ENCODE peak calls at places on chromosomes 12 and 14, in six cellular contexts. One of them, this sample, is unnamed.

GRCh38 chr12:122183588-122183940 is 641 bp downstream of the LRRC43 start:
- DNase-seq in lower leg skin: no peak
- DNase-seq in GM10248: no peak
- DNase-seq in RCC 7860: no peak
- DNase-seq in CD4-positive, alpha-beta memory T cell: no peak
- DNase-seq in activated CD4-positive, alpha-beta T cell treated with anti-CD3 and anti-CD28 coated beads, Interleukin-2, amount 50 U/mL, for 4 hours: no peak
- DNase-seq in this sample: no peak

GRCh38 chr12:1932264-1932777 is 13.9 kb upstream of the CACNA2D4 start:
- DNase-seq in RCC 7860: no peak
- DNase-seq in activated CD4-positive, alpha-beta T cell treated with anti-CD3 and anti-CD28 coated beads, Interleukin-2, amount 50 U/mL, for 4 hours: no peak
- DNase-seq in lower leg skin: peak; percentile 84
- DNase-seq in CD4-positive, alpha-beta memory T cell: no peak
- DNase-seq in GM10248: peak; percentile 49
- DNase-seq in this sample: no peak

GRCh38 chr12:40616383-40616900 is 75.8 kb upstream of the CNTN1 start:
- DNase-seq in lower leg skin: no peak
- DNase-seq in activated CD4-positive, alpha-beta T cell treated with anti-CD3 and anti-CD28 coated beads, Interleukin-2, amount 50 U/mL, for 4 hours: no peak
- DNase-seq in GM10248: no peak
- DNase-seq in RCC 7860: no peak
- DNase-seq in CD4-positive, alpha-beta memory T cell: no peak
- DNase-seq in this sample: no peak

GRCh38 chr12:55057466-55057865 is 37.7 kb downstream of the NEUROD4 start:
- DNase-seq in CD4-positive, alpha-beta memory T cell: no peak
- DNase-seq in RCC 7860: no peak
- DNase-seq in activated CD4-positive, alpha-beta T cell treated with anti-CD3 and anti-CD28 coated beads, Interleukin-2, amount 50 U/mL, for 4 hours: no peak
- DNase-seq in lower leg skin: no peak
- DNase-seq in GM10248: no peak
- DNase-seq in this sample: no peak

GRCh38 chr14:22047105-22047504 is 373.5 kb upstream of the OR4E1 start:
- DNase-seq in lower leg skin: no peak
- DNase-seq in GM10248: peak; percentile 28
- DNase-seq in activated CD4-positive, alpha-beta T cell treated with anti-CD3 and anti-CD28 coated beads, Interleukin-2, amount 50 U/mL, for 4 hours: peak; percentile 3
- DNase-seq in CD4-positive, alpha-beta memory T cell: peak; percentile 55
- DNase-seq in RCC 7860: no peak
- DNase-seq in this sample: no peak

GRCh38 chr12:3061129-3061857 is 15.9 kb upstream of the TSPAN9 start:
- DNase-seq in CD4-positive, alpha-beta memory T cell: no peak
- DNase-seq in RCC 7860: no peak
- DNase-seq in activated CD4-positive, alpha-beta T cell treated with anti-CD3 and anti-CD28 coated beads, Interleukin-2, amount 50 U/mL, for 4 hours: no peak
- DNase-seq in GM10248: no peak
- DNase-seq in lower leg skin: no peak
- DNase-seq in this sample: no peak

GRCh38 chr12:127742231-127742630 is 524.7 kb upstream of the TMEM132C start:
- DNase-seq in activated CD4-positive, alpha-beta T cell treated with anti-CD3 and anti-CD28 coated beads, Interleukin-2, amount 50 U/mL, for 4 hours: no peak
- DNase-seq in GM10248: no peak
- DNase-seq in lower leg skin: no peak
- DNase-seq in RCC 7860: no peak
- DNase-seq in CD4-positive, alpha-beta memory T cell: no peak
- DNase-seq in this sample: no peak

GRCh38 chr12:28574746-28575592 is 384.7 kb downstream of the CCDC91 start:
- DNase-seq in lower leg skin: no peak
- DNase-seq in activated CD4-positive, alpha-beta T cell treated with anti-CD3 and anti-CD28 coated beads, Interleukin-2, amount 50 U/mL, for 4 hours: no peak
- DNase-seq in GM10248: no peak
- DNase-seq in CD4-positive, alpha-beta memory T cell: no peak
- DNase-seq in RCC 7860: no peak
- DNase-seq in this sample: no peak

GRCh38 chr14:56215180-56215579 is 97.0 kb downstream of the PELI2 start:
- DNase-seq in activated CD4-positive, alpha-beta T cell treated with anti-CD3 and anti-CD28 coated beads, Interleukin-2, amount 50 U/mL, for 4 hours: no peak
- DNase-seq in lower leg skin: no peak
- DNase-seq in GM10248: no peak
- DNase-seq in RCC 7860: no peak
- DNase-seq in CD4-positive, alpha-beta memory T cell: no peak
- DNase-seq in this sample: no peak

GRCh38 chr12:115261691-115262398 is 577.9 kb upstream of the TBX3 start:
- DNase-seq in CD4-positive, alpha-beta memory T cell: no peak
- DNase-seq in activated CD4-positive, alpha-beta T cell treated with anti-CD3 and anti-CD28 coated beads, Interleukin-2, amount 50 U/mL, for 4 hours: no peak
- DNase-seq in RCC 7860: peak; percentile 83
- DNase-seq in GM10248: no peak
- DNase-seq in lower leg skin: no peak
- DNase-seq in this sample: no peak

GRCh38 chr14:59277659-59278058 is 89.2 kb downstream of the DAAM1 start:
- DNase-seq in activated CD4-positive, alpha-beta T cell treated with anti-CD3 and anti-CD28 coated beads, Interleukin-2, amount 50 U/mL, for 4 hours: no peak
- DNase-seq in CD4-positive, alpha-beta memory T cell: no peak
- DNase-seq in GM10248: no peak
- DNase-seq in lower leg skin: no peak
- DNase-seq in RCC 7860: no peak
- DNase-seq in this sample: no peak

GRCh38 chr12:30991466-30991865 is 64.9 kb downstream of the TSPAN11 start:
- DNase-seq in RCC 7860: no peak
- DNase-seq in GM10248: no peak
- DNase-seq in lower leg skin: no peak
- DNase-seq in activated CD4-positive, alpha-beta T cell treated with anti-CD3 and anti-CD28 coated beads, Interleukin-2, amount 50 U/mL, for 4 hours: no peak
- DNase-seq in CD4-positive, alpha-beta memory T cell: no peak
- DNase-seq in this sample: no peak

GRCh38 chr14:103100281-103101121 is 6.0 kb downstream of the EXOC3L4 start:
- DNase-seq in CD4-positive, alpha-beta memory T cell: no peak
- DNase-seq in lower leg skin: no peak
- DNase-seq in activated CD4-positive, alpha-beta T cell treated with anti-CD3 and anti-CD28 coated beads, Interleukin-2, amount 50 U/mL, for 4 hours: no peak
- DNase-seq in GM10248: no peak
- DNase-seq in RCC 7860: no peak
- DNase-seq in this sample: no peak

GRCh38 chr12:92233346-92234015 is 87.8 kb upstream of the BTG1 start:
- DNase-seq in activated CD4-positive, alpha-beta T cell treated with anti-CD3 and anti-CD28 coated beads, Interleukin-2, amount 50 U/mL, for 4 hours: no peak
- DNase-seq in CD4-positive, alpha-beta memory T cell: no peak
- DNase-seq in lower leg skin: no peak
- DNase-seq in GM10248: no peak
- DNase-seq in RCC 7860: no peak
- DNase-seq in this sample: no peak

GRCh38 chr12:124898200-124898950 is 16.1 kb downstream of the UBC start:
- DNase-seq in GM10248: peak; percentile 65
- DNase-seq in RCC 7860: no peak
- DNase-seq in CD4-positive, alpha-beta memory T cell: peak; percentile 62
- DNase-seq in activated CD4-positive, alpha-beta T cell treated with anti-CD3 and anti-CD28 coated beads, Interleukin-2, amount 50 U/mL, for 4 hours: peak; percentile 56
- DNase-seq in lower leg skin: no peak
- DNase-seq in this sample: no peak

GRCh38 chr12:14827043-14827442 is 13.1 kb upstream of the SMCO3 start:
- DNase-seq in RCC 7860: no peak
- DNase-seq in activated CD4-positive, alpha-beta T cell treated with anti-CD3 and anti-CD28 coated beads, Interleukin-2, amount 50 U/mL, for 4 hours: no peak
- DNase-seq in lower leg skin: no peak
- DNase-seq in CD4-positive, alpha-beta memory T cell: no peak
- DNase-seq in GM10248: no peak
- DNase-seq in this sample: no peak

GRCh38 chr14:64611358-64612020 is 61.7 kb downstream of the PPP1R36 start:
- DNase-seq in GM10248: no peak
- DNase-seq in lower leg skin: no peak
- DNase-seq in activated CD4-positive, alpha-beta T cell treated with anti-CD3 and anti-CD28 coated beads, Interleukin-2, amount 50 U/mL, for 4 hours: no peak
- DNase-seq in CD4-positive, alpha-beta memory T cell: no peak
- DNase-seq in RCC 7860: no peak
- DNase-seq in this sample: no peak

GRCh38 chr12:114440450-114441383 is 34.8 kb upstream of the TBX5 start:
- DNase-seq in GM10248: no peak
- DNase-seq in RCC 7860: no peak
- DNase-seq in activated CD4-positive, alpha-beta T cell treated with anti-CD3 and anti-CD28 coated beads, Interleukin-2, amount 50 U/mL, for 4 hours: no peak
- DNase-seq in CD4-positive, alpha-beta memory T cell: no peak
- DNase-seq in lower leg skin: no peak
- DNase-seq in this sample: no peak

GRCh38 chr14:99655521-99655920 is 10.6 kb downstream of the HHIPL1 start:
- DNase-seq in GM10248: no peak
- DNase-seq in lower leg skin: no peak
- DNase-seq in RCC 7860: no peak
- DNase-seq in CD4-positive, alpha-beta memory T cell: no peak
- DNase-seq in activated CD4-positive, alpha-beta T cell treated with anti-CD3 and anti-CD28 coated beads, Interleukin-2, amount 50 U/mL, for 4 hours: no peak
- DNase-seq in this sample: no peak

GRCh38 chr14:67068246-67068645 is 121.0 kb upstream of the GARIN2 start:
- DNase-seq in activated CD4-positive, alpha-beta T cell treated with anti-CD3 and anti-CD28 coated beads, Interleukin-2, amount 50 U/mL, for 4 hours: no peak
- DNase-seq in lower leg skin: no peak
- DNase-seq in CD4-positive, alpha-beta memory T cell: no peak
- DNase-seq in GM10248: no peak
- DNase-seq in RCC 7860: no peak
- DNase-seq in this sample: no peak

GRCh38 chr12:27967551-27968054 is 4.9 kb downstream of the PTHLH start:
- DNase-seq in lower leg skin: no peak
- DNase-seq in activated CD4-positive, alpha-beta T cell treated with anti-CD3 and anti-CD28 coated beads, Interleukin-2, amount 50 U/mL, for 4 hours: no peak
- DNase-seq in RCC 7860: peak; percentile 68
- DNase-seq in CD4-positive, alpha-beta memory T cell: no peak
- DNase-seq in GM10248: no peak
- DNase-seq in this sample: no peak

GRCh38 chr12:131827961-131828534 is at the start of gene MMP17:
- DNase-seq in activated CD4-positive, alpha-beta T cell treated with anti-CD3 and anti-CD28 coated beads, Interleukin-2, amount 50 U/mL, for 4 hours: no peak
- DNase-seq in lower leg skin: peak; percentile 90
- DNase-seq in CD4-positive, alpha-beta memory T cell: peak; percentile 26
- DNase-seq in RCC 7860: no peak
- DNase-seq in GM10248: peak; percentile 64
- DNase-seq in this sample: no peak

GRCh38 chr12:15664491-15664890 is 124.7 kb downstream of the EPS8 start:
- DNase-seq in activated CD4-positive, alpha-beta T cell treated with anti-CD3 and anti-CD28 coated beads, Interleukin-2, amount 50 U/mL, for 4 hours: no peak
- DNase-seq in lower leg skin: no peak
- DNase-seq in GM10248: no peak
- DNase-seq in RCC 7860: peak; percentile 13
- DNase-seq in CD4-positive, alpha-beta memory T cell: no peak
- DNase-seq in this sample: no peak

GRCh38 chr12:32666510-32666909 is 12.6 kb upstream of the DNM1L start:
- DNase-seq in GM10248: no peak
- DNase-seq in RCC 7860: no peak
- DNase-seq in activated CD4-positive, alpha-beta T cell treated with anti-CD3 and anti-CD28 coated beads, Interleukin-2, amount 50 U/mL, for 4 hours: no peak
- DNase-seq in CD4-positive, alpha-beta memory T cell: no peak
- DNase-seq in lower leg skin: no peak
- DNase-seq in this sample: no peak

GRCh38 chr12:93144109-93144508 is 215.0 kb upstream of the EEA1 start:
- DNase-seq in CD4-positive, alpha-beta memory T cell: no peak
- DNase-seq in GM10248: no peak
- DNase-seq in activated CD4-positive, alpha-beta T cell treated with anti-CD3 and anti-CD28 coated beads, Interleukin-2, amount 50 U/mL, for 4 hours: no peak
- DNase-seq in lower leg skin: no peak
- DNase-seq in RCC 7860: no peak
- DNase-seq in this sample: no peak

GRCh38 chr14:23910081-23910875 is 43.3 kb upstream of the DHRS4 start:
- DNase-seq in GM10248: peak; percentile 50
- DNase-seq in RCC 7860: peak; percentile 13
- DNase-seq in activated CD4-positive, alpha-beta T cell treated with anti-CD3 and anti-CD28 coated beads, Interleukin-2, amount 50 U/mL, for 4 hours: no peak
- DNase-seq in CD4-positive, alpha-beta memory T cell: no peak
- DNase-seq in lower leg skin: no peak
- DNase-seq in this sample: no peak

GRCh38 chr12:94037444-94037843 is 110.9 kb upstream of the PLXNC1 start:
- DNase-seq in CD4-positive, alpha-beta memory T cell: no peak
- DNase-seq in lower leg skin: no peak
- DNase-seq in RCC 7860: no peak
- DNase-seq in GM10248: no peak
- DNase-seq in activated CD4-positive, alpha-beta T cell treated with anti-CD3 and anti-CD28 coated beads, Interleukin-2, amount 50 U/mL, for 4 hours: no peak
- DNase-seq in this sample: no peak

GRCh38 chr12:53219956-53220856 is 11.8 kb downstream of the RARG start:
- DNase-seq in CD4-positive, alpha-beta memory T cell: peak; percentile 84
- DNase-seq in GM10248: peak; percentile 87
- DNase-seq in lower leg skin: no peak
- DNase-seq in RCC 7860: peak; percentile 22
- DNase-seq in activated CD4-positive, alpha-beta T cell treated with anti-CD3 and anti-CD28 coated beads, Interleukin-2, amount 50 U/mL, for 4 hours: peak; percentile 70
- DNase-seq in this sample: no peak